ENCODE peak calls at places on chromosomes 11 and 22, in eight cellular contexts. W, A, X, E, G, K, J and S are unnamed samples.

GRCh38 chr22:18111759-18112330 is 1.2 kb downstream of the TUBA8 start:
- DNase-seq in X (no peak), E (no peak), K (no peak), G (no peak), J (peak; percentile 64), A (no peak), W (no peak), S (no peak)

GRCh38 chr11:126607374-126607773 is 251.9 kb downstream of the ST3GAL4 start:
- DNase-seq in X (peak; percentile 87), J (peak; percentile 86), W (peak; percentile 21), A (peak; percentile 60), K (no peak), E (peak; percentile 73), G (peak; percentile 40), S (peak; percentile 89)

GRCh38 chr11:69356703-69357457 is 62.9 kb downstream of the MYEOV start:
- DNase-seq in J (peak; percentile 29), E (no peak), W (no peak), K (no peak), A (no peak), G (no peak), X (peak; percentile 49), S (no peak)

GRCh38 chr22:35688913-35689675 is 28.6 kb upstream of the APOL5 start:
- DNase-seq in W (no peak), E (no peak), K (no peak), X (no peak), J (no peak), A (no peak), G (no peak), S (no peak)

GRCh38 chr22:19117111-19117512 is 5.1 kb downstream of the DGCR2 start:
- DNase-seq in W (no peak), J (peak; percentile 19), E (no peak), K (no peak), X (no peak), A (no peak), G (peak; percentile 67), S (no peak)

GRCh38 chr11:10310301-10310841 is 5.5 kb downstream of the ADM start:
- DNase-seq in E (no peak), J (no peak), A (no peak), K (no peak), X (no peak), G (no peak), W (no peak), S (no peak)

GRCh38 chr11:34570584-34570983 is 50.3 kb upstream of the EHF start:
- DNase-seq in W (no peak), K (no peak), J (no peak), X (peak; percentile 57), G (no peak), E (no peak), A (no peak), S (no peak)

GRCh38 chr22:39738746-39739145 is 154.8 kb downstream of the ENTHD1 start:
- DNase-seq in J (no peak), A (no peak), K (no peak), W (no peak), G (no peak), X (no peak), E (no peak), S (no peak)

GRCh38 chr11:118342503-118343161 is at the start of gene CD3D:
- DNase-seq in J (no peak), X (no peak), K (no peak), G (no peak), A (no peak), W (no peak), E (no peak), S (peak; percentile 6)

GRCh38 chr11:90849278-90849677 is 626.4 kb upstream of the CHORDC1 start:
- DNase-seq in W (no peak), G (no peak), K (no peak), E (no peak), J (no peak), A (no peak), X (no peak), S (no peak)

GRCh38 chr11:93526058-93526633 is 17.0 kb downstream of the SMCO4 start:
- DNase-seq in K (no peak), E (no peak), G (no peak), J (no peak), W (no peak), X (no peak), A (no peak), S (no peak)

GRCh38 chr22:50613291-50613981 is 12.8 kb downstream of the MAPK8IP2 start:
- DNase-seq in E (no peak), A (no peak), X (no peak), J (peak; percentile 80), W (peak; percentile 19), K (peak; percentile 67), G (peak; percentile 91), S (peak; percentile 72)

GRCh38 chr11:102552020-102552419 is 21.5 kb upstream of the MMP7 start:
- DNase-seq in E (no peak), G (no peak), X (peak; percentile 90), J (no peak), A (peak; percentile 54), W (no peak), K (no peak), S (no peak)

GRCh38 chr22:24107668-24108067 is 73.6 kb upstream of the SUSD2 start:
- DNase-seq in A (no peak), W (no peak), E (no peak), J (no peak), G (peak; percentile 53), X (no peak), K (peak; percentile 87), S (no peak)

GRCh38 chr11:71252782-71253730 is 679 bp upstream of the SHANK2 start:
- DNase-seq in E (peak; percentile 46), K (no peak), J (peak; percentile 83), G (peak; percentile 73), W (peak; percentile 31), A (peak; percentile 67), X (peak; percentile 88), S (peak; percentile 85)

GRCh38 chr22:24681236-24681635 is 78.2 kb downstream of the GGT1 start:
- DNase-seq in K (no peak), J (no peak), W (peak; percentile 6), A (no peak), E (no peak), X (no peak), G (no peak), S (no peak)